ENCODE peak calls at places on chromosomes 12 and 14, in six cellular contexts. G, A, V, X, N and R are unnamed samples.

GRCh38 chr12:132837693-132838463 is 9.2 kb upstream of the GOLGA3 start:
- DNase-seq in X (no peak), V (no peak), A (no peak), N (no peak), G (no peak), R (no peak)

GRCh38 chr14:100825691-100826331 is at the start of gene MEG3:
- DNase-seq in X (peak), A (no peak), N (peak), V (no peak), G (peak), R (no peak)

GRCh38 chr12:114625294-114625851 is 58.6 kb downstream of the TBX3 start:
- DNase-seq in X (peak), G (no peak), N (peak), V (peak), A (peak), R (peak)

GRCh38 chr12:42426733-42427132 is 100.8 kb downstream of the PPHLN1 start:
- DNase-seq in A (no peak), N (no peak), G (no peak), X (peak), V (no peak), R (peak)

GRCh38 chr12:31363826-31364225 is 37.9 kb upstream of the SINHCAF start:
- DNase-seq in A (no peak), V (no peak), X (no peak), G (no peak), N (no peak), R (no peak)

GRCh38 chr14:75361751-75362433 is 65.9 kb upstream of the JDP2 start:
- DNase-seq in V (no peak), X (no peak), N (no peak), G (no peak), A (no peak), R (peak)

GRCh38 chr14:69034612-69035262 is 55.6 kb upstream of the ACTN1 start:
- DNase-seq in V (no peak), A (no peak), X (peak), G (no peak), N (no peak), R (no peak)

GRCh38 chr14:34081576-34082136 is 130.8 kb upstream of the EGLN3 start:
- DNase-seq in X (peak), N (no peak), G (no peak), A (no peak), V (no peak), R (peak)

GRCh38 chr12:63298386-63298930 is 147.5 kb upstream of the AVPR1A start:
- DNase-seq in N (no peak), G (no peak), V (no peak), A (no peak), X (no peak), R (no peak)

GRCh38 chr12:116427200-116427932 is 131.8 kb upstream of the MAP1LC3B2 start:
- DNase-seq in N (no peak), A (no peak), V (no peak), X (peak), G (no peak), R (peak)

GRCh38 chr14:103716899-103717411 is 1.3 kb downstream of the ZFYVE21 start:
- DNase-seq in G (no peak), A (no peak), V (no peak), X (no peak), N (no peak), R (no peak)

GRCh38 chr14:90546767-90547166 is 149.9 kb downstream of the CALM1 start:
- DNase-seq in G (no peak), X (no peak), N (no peak), A (no peak), V (no peak), R (no peak)